ENCODE peak calls at places on chromosomes 7 and 10, in four cellular contexts. M is heart left ventricle, R is lower lobe of right lung, Z is epithelial cell of esophagus. A is an unnamed sample.

GRCh38 chr7:27066148-27066547 is 29.7 kb downstream of the HOXA1 start:
- DNase-seq in Z (peak), R (no peak), M (no peak), A (no peak)

GRCh38 chr7:13844954-13845353 is 144.5 kb downstream of the ETV1 start:
- DNase-seq in M (no peak), R (no peak), Z (no peak), A (no peak)

GRCh38 chr10:111546216-111546615 is 469.4 kb downstream of the ADRA2A start:
- DNase-seq in M (no peak), R (no peak), Z (no peak), A (no peak)

GRCh38 chr10:17684537-17684936 is 40.6 kb downstream of the STAM start:
- DNase-seq in R (no peak), Z (no peak), M (no peak), A (no peak)

GRCh38 chr7:97269741-97270140 is 152.2 kb downstream of the SDHAF3 start:
- DNase-seq in R (no peak), Z (no peak), M (no peak), A (no peak)

GRCh38 chr7:150356265-150356897 is 12.2 kb upstream of the REPIN1 start:
- DNase-seq in M (no peak), Z (peak), R (no peak), A (no peak)

GRCh38 chr10:33566001-33566400 is 231.5 kb upstream of the NRP1 start:
- DNase-seq in R (no peak), M (no peak), Z (peak), A (no peak)

GRCh38 chr10:111551001-111551400 is 474.2 kb downstream of the ADRA2A start:
- DNase-seq in R (no peak), M (no peak), Z (no peak), A (no peak)

GRCh38 chr10:92075829-92076228 is 152.3 kb downstream of the BTAF1 start:
- DNase-seq in R (no peak), M (no peak), Z (no peak), A (no peak)

GRCh38 chr7:7861211-7861633 is 107.4 kb upstream of the GLCCI1 start:
- DNase-seq in M (no peak), Z (peak), R (no peak), A (no peak)

GRCh38 chr7:116633131-116633988 is 38.6 kb upstream of the MET start:
- DNase-seq in Z (peak), R (no peak), M (no peak), A (peak)

GRCh38 chr7:151209588-151209987 is 700 bp downstream of the H2BK1 start:
- DNase-seq in R (no peak), M (no peak), Z (no peak), A (no peak)

GRCh38 chr10:118290471-118290995 is 51.6 kb downstream of the FAM204A start:
- DNase-seq in M (no peak), R (no peak), Z (peak), A (no peak)

GRCh38 chr7:130838738-130839137 is 104.7 kb upstream of the KLF14 start:
- DNase-seq in M (no peak), R (no peak), Z (peak), A (no peak)

GRCh38 chr7:90532231-90532929 is 62.9 kb downstream of the PTTG1IP2 start:
- DNase-seq in M (no peak), R (no peak), Z (no peak), A (no peak)

GRCh38 chr10:120656121-120656520 is 195.0 kb upstream of the WDR11 start:
- DNase-seq in R (no peak), Z (no peak), M (no peak), A (no peak)

GRCh38 chr10:122564980-122565379 is 4.4 kb downstream of the DMBT1 start:
- DNase-seq in M (no peak), Z (no peak), R (no peak), A (no peak)

GRCh38 chr7:47836513-47837202 is 111.6 kb downstream of the PKD1L1 start:
- DNase-seq in Z (no peak), M (no peak), R (no peak), A (no peak)

GRCh38 chr7:25894902-25895791 is 256.9 kb upstream of the NFE2L3 start:
- DNase-seq in R (peak), M (peak), Z (peak), A (peak)

GRCh38 chr7:3063016-3063753 is 19.5 kb upstream of the CARD11 start:
- DNase-seq in Z (no peak), M (no peak), R (no peak), A (no peak)

GRCh38 chr10:13893926-13894325 is 307.2 kb downstream of the PRPF18 start:
- DNase-seq in R (no peak), Z (peak), M (no peak), A (no peak)

GRCh38 chr10:114473776-114474175 is 69.5 kb upstream of the AFAP1L2 start:
- DNase-seq in R (no peak), M (no peak), Z (no peak), A (no peak)

GRCh38 chr10:102433619-102434046 is 1.3 kb upstream of the CUEDC2 start:
- DNase-seq in M (no peak), Z (no peak), R (peak), A (peak)

GRCh38 chr10:79298403-79299244 is 48.6 kb upstream of the PPIF start:
- DNase-seq in Z (peak), R (no peak), M (no peak), A (peak)

GRCh38 chr10:3782099-3782455 is 2.9 kb downstream of the KLF6 start:
- DNase-seq in Z (no peak), R (no peak), M (no peak), A (peak)

GRCh38 chr10:77604941-77605351 is 32.7 kb downstream of the KCNMA1 start:
- DNase-seq in R (no peak), Z (no peak), M (no peak), A (no peak)

GRCh38 chr7:141133646-141134045 is 59.8 kb downstream of the TMEM178B start:
- DNase-seq in M (no peak), Z (no peak), R (no peak), A (no peak)

GRCh38 chr10:14822879-14823755 is 14.7 kb downstream of the CDNF start:
- DNase-seq in R (no peak), Z (peak), M (no peak), A (peak)

GRCh38 chr7:158157460-158157859 is 430.2 kb downstream of the PTPRN2 start:
- DNase-seq in R (no peak), M (no peak), Z (no peak), A (no peak)

GRCh38 chr10:123619067-123619855 is 46.9 kb upstream of the GPR26 start:
- DNase-seq in R (no peak), Z (no peak), M (no peak), A (no peak)
- TF ChIP-seq CTCF in R (no peak), Z (no peak), M (no peak), A (no peak)

DNA sequence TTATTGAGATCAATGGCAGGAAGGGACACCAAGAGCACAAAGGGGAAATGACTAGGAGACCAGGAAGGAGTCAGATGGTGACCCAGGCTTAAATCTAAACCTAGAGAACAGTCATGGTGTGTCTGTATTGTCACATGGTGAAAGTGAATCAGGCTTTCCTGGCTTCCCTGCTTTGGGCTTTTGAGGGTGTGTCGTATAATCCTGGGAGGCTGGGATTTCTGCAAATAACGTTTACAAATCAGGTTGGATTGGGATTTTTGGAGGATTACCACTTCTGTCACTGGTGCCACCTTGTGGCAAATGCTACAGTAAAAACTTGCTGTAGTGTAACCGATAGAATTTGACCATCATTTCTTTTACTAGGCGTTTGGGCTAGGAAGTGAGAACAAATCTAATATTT is 502.6 kb downstream of the NRG3 start:
- DNase-seq in R (no peak), Z (no peak), M (no peak), A (peak)
- TF ChIP-seq CTCF in R (peak), Z (no peak), M (peak), A (peak)

GRCh38 chr10:101379663-101380352 is 25.8 kb downstream of the BTRC start:
- DNase-seq in R (no peak), M (no peak), Z (peak), A (no peak)
- TF ChIP-seq CTCF in R (no peak), M (no peak), Z (no peak), A (no peak)

GRCh38 chr10:132845780-132846595 is 60.0 kb upstream of the NKX6-2 start:
- DNase-seq in M (no peak), Z (no peak), R (peak), A (no peak)

GRCh38 chr10:132848306-132848705 is 62.4 kb upstream of the NKX6-2 start:
- DNase-seq in R (no peak), Z (no peak), M (no peak), A (no peak)

GRCh38 chr10:132847416-132847777 is 61.5 kb upstream of the NKX6-2 start:
- DNase-seq in R (no peak), M (no peak), Z (no peak), A (no peak)

GRCh38 chr10:132847856-132848255 is 61.9 kb upstream of the NKX6-2 start:
- DNase-seq in M (no peak), R (no peak), Z (no peak), A (no peak)

DNA sequence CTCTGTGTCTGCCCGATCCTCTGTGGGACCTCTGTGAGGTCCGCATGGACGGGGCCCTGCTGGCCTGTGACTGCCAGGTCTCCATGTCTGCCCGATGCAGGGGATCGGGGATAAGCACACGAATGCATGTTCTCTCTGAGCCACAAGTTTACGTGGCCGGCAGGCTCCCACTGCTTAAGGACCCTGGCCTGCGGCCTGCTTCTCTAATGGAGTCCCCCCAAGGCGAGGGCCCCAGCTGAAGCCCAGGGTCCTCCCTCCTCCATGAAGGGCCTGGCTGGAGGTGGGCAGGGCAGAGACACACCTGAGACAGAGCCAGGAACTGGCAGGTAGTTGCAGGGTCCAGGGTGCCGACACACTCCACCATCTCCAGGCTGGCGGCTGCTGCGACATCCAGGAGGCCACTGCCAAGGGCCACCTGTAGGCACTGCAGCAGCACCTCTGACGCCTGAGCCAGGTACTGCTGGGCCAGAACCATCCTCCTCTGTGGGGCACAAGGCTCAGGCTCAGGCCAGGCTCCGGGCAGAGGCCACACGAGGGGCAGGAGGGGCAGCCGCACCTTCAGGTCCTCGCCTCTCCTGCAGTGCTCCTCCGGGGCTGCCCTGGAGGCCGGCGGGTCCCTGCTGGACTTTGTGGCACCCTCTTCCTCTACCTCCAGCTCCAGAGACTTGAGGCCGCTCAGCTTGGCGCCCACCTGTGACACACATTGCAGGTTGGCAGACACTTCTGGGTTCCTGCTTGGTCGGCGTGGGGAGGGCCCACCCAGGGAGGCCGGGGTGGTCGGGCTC is 60.9 kb upstream of the NKX6-2 start:
- DNase-seq in Z (no peak), M (no peak), R (peak), A (no peak)
- TF ChIP-seq CTCF in Z (no peak), M (no peak), R (no peak), A (no peak)

GRCh38 chr7:45902820-45903219 is 14.5 kb downstream of the IGFBP1 start:
- DNase-seq in Z (no peak), M (no peak), R (no peak), A (no peak)
- TF ChIP-seq CTCF in Z (no peak), M (no peak), R (no peak), A (no peak)

GRCh38 chr7:143299840-143300239 is 11.7 kb downstream of the CASP2 start:
- DNase-seq in R (no peak), Z (peak), M (peak), A (peak)
- TF ChIP-seq CTCF in R (peak), Z (peak), M (peak), A (peak)

A was measured in body of pancreas.